ENCODE peak calls at places on chromosome 3, in four cellular contexts. O is NCI-H345, S is left ventricle myocardium inferior, Z is NAMALWA. D is an unnamed sample.

GRCh38 chr3:130662407-130663028 is 84.1 kb downstream of the PIK3R4 start:
- DNase-seq in O (no peak), S (no peak), Z (no peak), D (no peak)

GRCh38 chr3:154018100-154018696 is 103.0 kb upstream of the ARHGEF26 start:
- DNase-seq in O (peak; percentile 1), S (no peak), Z (peak; percentile 77), D (no peak)

GRCh38 chr3:60142009-60142408 is 1092.2 kb upstream of the CFAP20DC start:
- DNase-seq in O (no peak), S (no peak), Z (no peak), D (no peak)

GRCh38 chr3:37671926-37672325 is 189.8 kb upstream of the CTDSPL start:
- DNase-seq in O (no peak), S (no peak), Z (no peak), D (no peak)

GRCh38 chr3:68943753-68944500 is 11.6 kb upstream of the TAFA4 start:
- DNase-seq in O (no peak), S (no peak), Z (no peak), D (no peak)

GRCh38 chr3:47865192-47865591 is 62.3 kb downstream of the DHX30 start:
- DNase-seq in O (no peak), S (no peak), Z (no peak), D (no peak)

GRCh38 chr3:59856921-59857320 is 807.1 kb upstream of the CFAP20DC start:
- DNase-seq in O (no peak), S (no peak), Z (no peak), D (no peak)

GRCh38 chr3:58173029-58173669 is 37.6 kb downstream of the DNASE1L3 start:
- DNase-seq in O (no peak), S (no peak), Z (no peak), D (no peak)

GRCh38 chr3:150248116-150248864 is 159.8 kb upstream of the TSC22D2 start:
- DNase-seq in O (no peak), S (no peak), Z (peak; percentile 16), D (no peak)

GRCh38 chr3:53153914-53154434 is 7.0 kb upstream of the PRKCD start:
- DNase-seq in O (no peak), S (no peak), Z (no peak), D (no peak)

GRCh38 chr3:155101398-155101797 is 21.3 kb downstream of the MME start:
- DNase-seq in O (no peak), S (peak; percentile 18), Z (no peak), D (no peak)

GRCh38 chr3:148681080-148681479 is 16.6 kb upstream of the AGTR1 start:
- DNase-seq in O (no peak), S (no peak), Z (no peak), D (no peak)

GRCh38 chr3:192831111-192831644 is 86.5 kb downstream of the MB21D2 start:
- DNase-seq in O (no peak), S (no peak), Z (no peak), D (no peak)

GRCh38 chr3:43919067-43919466 is 228.3 kb downstream of the ABHD5 start:
- DNase-seq in O (no peak), S (no peak), Z (no peak), D (no peak)

GRCh38 chr3:194806991-194807685 is 121.5 kb downstream of the FAM43A start:
- DNase-seq in O (no peak), S (no peak), Z (no peak), D (no peak)

GRCh38 chr3:108022316-108023150 is 68.3 kb downstream of the CD47 start:
- DNase-seq in O (peak; percentile 33), S (no peak), Z (no peak), D (no peak)

GRCh38 chr3:156630081-156630772 is 44.2 kb upstream of the TIPARP start:
- DNase-seq in O (no peak), S (no peak), Z (no peak), D (no peak)

GRCh38 chr3:66989241-66989640 is 8.9 kb upstream of the KBTBD8 start:
- DNase-seq in O (no peak), S (no peak), Z (no peak), D (no peak)

GRCh38 chr3:111871809-111872623 is 13.0 kb downstream of the PHLDB2 start:
- DNase-seq in O (no peak), S (no peak), Z (no peak), D (no peak)

GRCh38 chr3:169297214-169297613 is 366.3 kb downstream of the MECOM start:
- DNase-seq in O (no peak), S (no peak), Z (no peak), D (no peak)

GRCh38 chr3:46280105-46280797 is 38.0 kb downstream of the CCR3 start:
- DNase-seq in O (no peak), S (no peak), Z (no peak), D (no peak)